ENCODE peak calls at places on chromosome 6, in four cellular contexts. R is K562, S is GM12878, Y is HepG2. C is an unnamed sample.

GRCh38 chr6:43113431-43114260 is 37.5 kb downstream of the PTK7 start:
- DNase-seq in R (peak), S (no peak), Y (no peak), C (no peak)

GRCh38 chr6:138682722-138683521 is 90.6 kb upstream of the CCDC28A start:
- DNase-seq in S (no peak), Y (no peak), R (peak), C (no peak)

GRCh38 chr6:108174371-108175175 is 8.8 kb downstream of the NR2E1 start:
- DNase-seq in Y (no peak), R (no peak), S (no peak), C (no peak)

GRCh38 chr6:138004423-138005287 is 102.6 kb downstream of the PERP start:
- DNase-seq in R (no peak), S (peak), Y (peak), C (peak)

GRCh38 chr6:150898390-150899170 is 33.1 kb downstream of the MTHFD1L start:
- DNase-seq in Y (no peak), S (peak), R (no peak), C (no peak)

GRCh38 chr6:158279615-158280014 is 32.6 kb upstream of the TULP4 start:
- DNase-seq in Y (no peak), R (no peak), S (no peak), C (no peak)

GRCh38 chr6:137751768-137752560 is 115.1 kb upstream of the TNFAIP3 start:
- DNase-seq in R (no peak), Y (peak), S (no peak), C (no peak)

GRCh38 chr6:56706981-56707726 is 64.5 kb upstream of the DST start:
- DNase-seq in S (no peak), R (no peak), Y (no peak), C (no peak)

GRCh38 chr6:39553811-39554802 is 171.1 kb downstream of the KIF6 start:
- DNase-seq in R (no peak), Y (no peak), S (no peak), C (no peak)

DNA sequence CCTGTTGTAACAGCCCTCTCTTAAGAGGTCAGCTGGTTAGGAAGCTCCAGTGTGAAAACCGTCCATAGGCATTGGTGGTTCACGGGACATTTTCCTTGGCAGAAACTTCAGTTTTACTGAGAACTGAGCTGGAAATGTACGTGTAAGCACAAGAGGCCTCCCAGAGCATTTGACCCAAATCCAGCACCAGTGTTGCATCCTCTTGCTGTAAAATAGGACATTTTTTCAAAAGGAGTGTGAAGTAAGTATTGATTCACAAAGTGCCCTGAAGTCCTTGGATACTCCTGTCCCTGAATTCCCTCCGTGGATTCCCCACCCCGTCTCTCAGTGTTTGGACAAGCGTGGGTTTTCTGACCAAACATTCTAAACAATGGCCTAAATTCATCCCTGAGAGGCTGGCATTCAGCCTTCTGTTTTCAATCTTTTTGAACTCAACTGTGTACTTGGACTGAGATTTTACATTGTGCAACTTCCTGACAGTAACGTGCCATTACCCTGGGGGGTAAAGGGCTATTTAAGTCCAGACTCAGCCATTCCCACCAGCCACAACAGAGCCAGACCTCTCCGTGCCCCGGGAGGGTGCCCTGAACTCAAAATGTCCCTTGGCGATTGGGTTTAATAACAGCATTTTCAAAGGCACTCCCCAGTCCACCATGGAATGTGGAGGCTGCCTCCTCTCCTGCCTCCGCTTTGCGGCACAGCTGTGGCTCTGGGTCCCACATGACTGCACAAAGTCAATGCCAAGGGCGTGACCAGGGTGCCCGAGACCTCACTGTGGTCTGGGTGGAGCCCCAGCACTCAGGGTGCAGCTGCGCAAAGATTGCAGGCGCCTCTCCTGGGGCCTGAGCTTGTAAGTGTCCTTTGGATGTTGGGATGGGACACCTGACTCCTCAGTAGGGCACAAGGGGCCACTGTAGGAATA is 92.7 kb upstream of the AFDN start:
- DNase-seq in S (no peak), R (no peak), Y (peak), C (no peak)
- TF ChIP-seq REST in S (no peak), R (no peak), Y (no peak), C (no peak)

GRCh38 chr6:148313483-148313882 is 29.2 kb upstream of the SASH1 start:
- DNase-seq in Y (no peak), R (no peak), S (no peak), C (no peak)

GRCh38 chr6:148317739-148318138 is 24.9 kb upstream of the SASH1 start:
- DNase-seq in R (no peak), Y (no peak), S (no peak), C (no peak)

GRCh38 chr6:148311849-148312669 is 30.6 kb upstream of the SASH1 start:
- DNase-seq in R (no peak), Y (no peak), S (no peak), C (no peak)

GRCh38 chr6:148316308-148316707 is 26.3 kb upstream of the SASH1 start:
- DNase-seq in R (no peak), S (no peak), Y (no peak), C (no peak)

DNA sequence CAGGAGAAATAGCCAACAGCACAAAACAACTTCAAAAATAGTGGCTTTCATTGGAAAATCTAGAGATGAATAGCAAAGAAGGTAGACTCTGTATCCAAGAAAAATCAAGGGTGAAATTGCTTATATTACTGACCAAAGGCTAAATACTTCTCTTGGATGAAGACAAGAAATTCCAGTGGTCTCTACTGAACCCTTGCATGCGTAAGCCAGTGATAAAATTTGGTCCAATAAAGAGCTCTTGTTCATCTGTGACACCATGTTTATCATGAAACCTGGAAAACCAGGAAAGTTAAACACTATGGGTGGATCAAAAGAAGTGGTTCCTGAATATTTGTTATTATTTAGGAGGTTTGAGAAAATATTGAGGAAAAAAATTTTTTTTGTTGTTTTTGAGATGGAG is 25.6 kb upstream of the SASH1 start:
- DNase-seq in Y (no peak), S (no peak), R (no peak), C (no peak)
- H3K4me2 ChIP-seq in Y (no peak), S (no peak), R (no peak), C (no peak)

GRCh38 chr6:126546771-126547170 is 206.9 kb downstream of the CENPW start:
- DNase-seq in Y (no peak), R (no peak), S (no peak), C (no peak)
- TF ChIP-seq ATF3 in Y (no peak), R (no peak), S (no peak), C (no peak)

GRCh38 chr6:99979953-99980352 is 14.1 kb downstream of the MCHR2 start:
- DNase-seq in R (no peak), Y (no peak), S (no peak), C (no peak)

DNA sequence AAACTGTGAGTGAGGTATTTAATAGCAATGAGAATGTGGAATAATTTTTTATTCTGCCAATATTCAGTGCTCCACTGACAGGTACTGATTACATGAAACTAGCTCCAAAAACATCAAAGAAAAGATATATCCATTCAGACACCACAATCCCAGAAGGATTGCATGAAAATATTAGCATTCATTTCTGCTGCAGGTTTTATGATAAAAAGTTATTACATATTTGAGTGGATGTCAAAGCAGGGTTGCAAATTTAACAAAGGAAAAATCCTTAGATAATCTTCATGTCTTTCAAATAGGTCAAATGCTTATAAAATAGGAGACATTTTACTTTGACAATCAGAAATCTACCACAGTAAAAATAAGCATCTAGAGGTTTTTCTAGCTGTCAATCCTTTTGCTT is 13.3 kb downstream of the MCHR2 start:
- DNase-seq in S (no peak), Y (no peak), R (no peak), C (no peak)
- TF ChIP-seq REST in S (no peak), Y (no peak), R (no peak), C (no peak)

GRCh38 chr6:31037169-31037568 is 26.9 kb downstream of the MUC22 start:
- DNase-seq in Y (no peak), S (no peak), R (no peak), C (no peak)
- H3K4me2 ChIP-seq in Y (no peak), S (no peak), R (no peak), C (no peak)

C was measured in HCT116.